ENCODE peak calls at places on chromosome 7, in eight cellular contexts. M is AG04450, N is IMR-90, E is endothelial cell of umbilical vein, L is prostate gland, T is cardiac muscle cell, S is body of pancreas, K is coronary artery. R is an unnamed sample.

GRCh38 chr7:84178013-84178412 is 16.6 kb downstream of the SEMA3A start:
- DNase-seq in E (peak; percentile 17), M (no peak), L (no peak), T (no peak), K (no peak), S (no peak), N (peak; percentile 40), R (no peak)

GRCh38 chr7:925601-926000 is 28.9 kb downstream of the ADAP1 start:
- DNase-seq in L (no peak), E (no peak), N (no peak), M (no peak), S (peak; percentile 18), T (no peak), K (no peak), R (no peak)

GRCh38 chr7:157357129-157358040 is 20.6 kb downstream of the DNAJB6 start:
- DNase-seq in S (no peak), M (no peak), T (no peak), E (no peak), L (no peak), N (no peak), K (no peak), R (no peak)

GRCh38 chr7:16697507-16698199 is 51.7 kb downstream of the BZW2 start:
- DNase-seq in N (peak; percentile 62), K (no peak), L (no peak), T (peak; percentile 27), S (no peak), E (no peak), M (no peak), R (peak; percentile 43)

GRCh38 chr7:128810997-128811396 is 19.2 kb upstream of the FLNC start:
- DNase-seq in N (no peak), L (no peak), S (no peak), M (no peak), E (no peak), T (no peak), K (no peak), R (no peak)

GRCh38 chr7:47360301-47360900 is 221.5 kb downstream of the TNS3 start:
- DNase-seq in E (no peak), M (no peak), K (no peak), S (peak; percentile 8), L (no peak), T (no peak), N (no peak), R (no peak)

GRCh38 chr7:105006367-105007139 is 7.5 kb upstream of the KMT2E start:
- DNase-seq in N (no peak), T (no peak), K (no peak), E (no peak), S (no peak), M (no peak), L (peak; percentile 56), R (no peak)

GRCh38 chr7:50497968-50498367 is 47.8 kb upstream of the FIGNL1 start:
- DNase-seq in M (no peak), L (no peak), K (no peak), N (peak; percentile 7), S (no peak), E (peak; percentile 90), T (peak; percentile 88), R (no peak)

GRCh38 chr7:127437772-127438330 is 45.3 kb upstream of the ZNF800 start:
- DNase-seq in M (peak; percentile 58), L (no peak), E (no peak), S (no peak), T (peak; percentile 4), K (no peak), N (peak; percentile 78), R (peak; percentile 45)

GRCh38 chr7:100685631-100686145 is 8.4 kb downstream of the GIGYF1 start:
- DNase-seq in T (no peak), E (no peak), N (no peak), L (no peak), S (no peak), M (no peak), K (no peak), R (no peak)

GRCh38 chr7:111639894-111640293 is 77.6 kb upstream of the IMMP2L start:
- DNase-seq in E (no peak), M (peak; percentile 1), L (no peak), K (no peak), N (peak; percentile 15), T (peak; percentile 68), S (no peak), R (no peak)

GRCh38 chr7:103657474-103657894 is 211.5 kb upstream of the SLC26A5 start:
- DNase-seq in L (no peak), E (no peak), M (no peak), T (no peak), N (no peak), K (no peak), S (no peak), R (no peak)

GRCh38 chr7:128954150-128954549 is 16.4 kb downstream of the IRF5 start:
- DNase-seq in T (no peak), E (no peak), M (no peak), S (no peak), K (no peak), N (no peak), L (no peak), R (no peak)

GRCh38 chr7:96236198-96237039 is 85.5 kb downstream of the SLC25A13 start:
- DNase-seq in T (peak; percentile 96), M (peak; percentile 88), K (peak; percentile 80), N (peak; percentile 95), S (no peak), L (no peak), E (peak; percentile 97), R (peak; percentile 88)

GRCh38 chr7:41710838-41711237 is 7.9 kb upstream of the INHBA start:
- DNase-seq in N (no peak), L (no peak), K (no peak), S (no peak), E (no peak), M (no peak), T (no peak), R (no peak)

GRCh38 chr7:41709621-41710020 is 6.7 kb upstream of the INHBA start:
- DNase-seq in T (peak; percentile 81), M (peak; percentile 78), E (peak; percentile 62), S (no peak), K (no peak), L (no peak), N (peak; percentile 99), R (peak; percentile 98)

GRCh38 chr7:41708621-41709358 is 5.9 kb upstream of the INHBA start:
- DNase-seq in K (no peak), N (peak; percentile 66), E (no peak), L (no peak), S (no peak), T (no peak), M (no peak), R (no peak)

GRCh38 chr7:41715000-41715399 is 12.1 kb upstream of the INHBA start:
- DNase-seq in L (no peak), S (no peak), N (no peak), E (no peak), K (no peak), T (no peak), M (no peak), R (no peak)

GRCh38 chr7:41711283-41712064 is 8.6 kb upstream of the INHBA start:
- DNase-seq in S (peak; percentile 32), L (no peak), T (peak; percentile 36), K (no peak), E (peak; percentile 48), N (peak; percentile 37), M (no peak), R (no peak)
- H3K4me3 ChIP-seq in S (no peak overlapping the region), L (no peak overlapping the region), T (no peak overlapping the region), K (no peak overlapping the region), E (no peak overlapping the region), N (no peak overlapping the region), M (no peak overlapping the region), R (no peak overlapping the region)

DNA sequence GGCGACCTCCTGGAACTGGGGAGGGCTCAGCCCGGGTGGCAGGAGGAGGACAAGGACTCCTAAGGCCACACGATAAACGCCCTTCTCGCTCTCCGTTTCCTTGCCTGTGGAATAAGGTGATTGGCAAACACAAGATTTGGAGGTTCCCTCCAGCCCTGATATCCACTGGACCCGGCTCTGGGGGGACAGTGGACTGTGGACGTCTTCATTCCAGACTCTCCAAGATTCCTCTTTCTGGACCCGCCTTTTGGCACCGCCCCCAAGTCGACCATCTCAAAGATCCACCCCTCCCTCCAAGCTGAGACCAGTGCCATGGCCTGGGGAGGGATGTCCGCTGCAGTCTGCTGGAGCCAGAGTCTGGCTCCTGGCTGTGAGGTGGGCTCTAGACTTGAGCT is 23.6 kb downstream of the ZNF783 start:
- DNase-seq in M (no peak), T (peak; percentile 35), S (peak; percentile 32), K (no peak), L (no peak), E (peak; percentile 34), N (peak; percentile 11), R (peak; percentile 20)
- H3K27ac ChIP-seq in M (no peak overlapping the region), T (no peak overlapping the region), S (peak overlapping the region; percentile 62), K (peak overlapping the region; percentile 70), L (no peak overlapping the region), E (no peak overlapping the region), N (no peak overlapping the region), R (no peak overlapping the region)

GRCh38 chr7:94301024-94301588 is 93.6 kb upstream of the COL1A2 start:
- DNase-seq in M (peak; percentile 94), E (peak; percentile 93), N (peak; percentile 98), L (peak; percentile 5), K (peak; percentile 93), S (peak; percentile 56), T (peak; percentile 97), R (peak; percentile 97)
- TF ChIP-seq CTCF in M (peak; percentile 40), E (no peak), N (peak; percentile 26), L (no peak), K (no peak), S (no peak), T (peak; percentile 30), R (peak; percentile 37)

GRCh38 chr7:3039787-3040186 is 3.9 kb downstream of the CARD11 start:
- DNase-seq in M (no peak), T (no peak), L (no peak), K (peak; percentile 49), N (no peak), S (no peak), E (no peak), R (no peak)

GRCh38 chr7:3042861-3043489 is 692 bp downstream of the CARD11 start:
- DNase-seq in K (no peak), S (no peak), E (no peak), T (no peak), M (no peak), N (no peak), L (no peak), R (no peak)

GRCh38 chr7:3042301-3042700 is 1.4 kb downstream of the CARD11 start:
- DNase-seq in N (no peak), E (no peak), L (no peak), S (no peak), T (no peak), M (no peak), K (peak; percentile 45), R (no peak)

DNA sequence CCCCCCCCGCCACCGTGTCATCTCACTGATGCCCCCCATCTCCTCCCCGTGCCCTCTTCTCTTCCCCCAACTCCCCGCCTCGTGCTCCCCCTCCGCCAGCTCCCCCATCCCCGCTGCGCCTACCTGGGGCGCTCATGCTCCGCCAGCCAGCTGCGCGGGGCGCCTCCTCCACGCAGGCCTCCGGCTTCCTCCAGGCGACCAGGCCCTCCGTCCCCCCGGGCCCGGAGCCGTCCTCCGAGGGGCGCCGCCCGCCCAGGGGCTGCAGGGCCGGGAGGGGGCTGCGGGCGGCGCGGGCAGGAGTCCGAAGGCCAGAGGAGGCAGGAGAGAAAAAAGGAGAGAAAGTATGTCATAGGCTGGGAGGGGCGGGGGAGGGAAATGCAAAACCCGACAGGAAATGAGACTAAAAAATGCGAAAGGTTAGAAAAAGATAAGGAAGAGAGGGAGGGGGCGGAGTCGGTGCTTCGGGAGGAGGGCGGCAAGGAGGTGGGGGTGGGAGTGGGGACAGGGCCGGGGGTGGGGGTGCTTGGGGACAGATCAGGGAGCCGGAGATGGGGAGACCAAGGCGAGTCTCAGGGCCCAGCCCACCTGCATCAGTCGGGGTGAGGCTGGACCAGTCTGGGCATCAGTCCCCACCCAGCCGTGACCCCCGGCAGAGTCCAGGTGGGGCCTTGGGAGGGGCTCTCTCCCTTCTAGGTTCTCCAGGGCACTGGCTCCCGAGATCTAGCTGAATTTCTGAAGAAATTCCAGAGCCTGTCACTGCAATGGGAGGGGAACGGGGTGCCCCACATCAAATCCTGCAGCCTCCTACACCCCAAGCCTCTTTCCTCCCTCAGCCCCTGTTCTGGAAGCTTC is at the start of gene CARD11:
- DNase-seq in N (no peak), L (no peak), S (no peak), K (peak; percentile 59), M (no peak), E (peak; percentile 21), T (peak; percentile 20), R (no peak)
- H3K4me3 ChIP-seq in N (peak within 1 kb of the TSS; percentile 28), L (peak within 1 kb of the TSS; percentile 9), S (no peak within 1 kb of the TSS), K (peak within 1 kb of the TSS; percentile 58), M (peak within 1 kb of the TSS; percentile 38), E (peak within 1 kb of the TSS; percentile 63), T (no peak within 1 kb of the TSS), R (peak within 1 kb of the TSS; percentile 40)